ENCODE peak calls at places on chromosomes 3 and 15, in seven cellular contexts. S is lower lobe of right lung; Y is heart left ventricle; W is PC-3; K is left ventricle myocardium inferior; O is K562; G is CD8-positive, alpha-beta T cell. U is an unnamed sample. For H3K4me1, the result is how much of the 10 kb centered on the place peaks cover.

GRCh38 chr3:64827391-64827790 is 139.6 kb upstream of the ADAMTS9 start:
- DNase-seq in S (no peak), Y (no peak), W (no peak), K (no peak), O (no peak), G (no peak), U (no peak)

GRCh38 chr3:119630562-119631329 is 29.6 kb downstream of the POPDC2 start:
- DNase-seq in S (no peak), Y (no peak), W (no peak), K (no peak), O (no peak), G (no peak), U (no peak)

GRCh38 chr3:189372205-189372764 is 200.5 kb downstream of the TPRG1 start:
- DNase-seq in S (no peak), Y (no peak), W (no peak), K (no peak), O (no peak), G (no peak), U (no peak)

GRCh38 chr3:154926721-154927120 is 153.4 kb upstream of the MME start:
- DNase-seq in S (no peak), Y (no peak), W (no peak), K (no peak), O (no peak), G (no peak), U (no peak)

GRCh38 chr15:35399901-35400300 is 146.1 kb downstream of the DPH6 start:
- DNase-seq in S (no peak), Y (no peak), W (no peak), K (no peak), O (no peak), G (no peak), U (no peak)

GRCh38 chr3:179811321-179812095 is 158.7 kb downstream of the USP13 start:
- DNase-seq in S (no peak), Y (peak), W (peak), K (no peak), O (peak), G (no peak), U (peak)

GRCh38 chr3:104198136-104198535 is 1168.6 kb upstream of the ALCAM start:
- DNase-seq in S (no peak), Y (no peak), W (peak), K (no peak), O (no peak), G (no peak), U (no peak)

GRCh38 chr15:69403611-69404010 is 10.5 kb upstream of the KIF23 start:
- DNase-seq in S (no peak), Y (no peak), W (peak), K (no peak), O (no peak), G (no peak), U (peak)

GRCh38 chr3:123559040-123559861 is 25.6 kb downstream of the HACD2 start:
- DNase-seq in S (no peak), Y (no peak), W (peak), K (no peak), O (peak), G (no peak), U (no peak)

GRCh38 chr3:197446713-197447455 is 108.9 kb downstream of the BDH1 start:
- DNase-seq in S (no peak), Y (no peak), W (no peak), K (no peak), O (no peak), G (no peak), U (no peak)

GRCh38 chr3:132395126-132395525 is 22.2 kb upstream of the DNAJC13 start:
- DNase-seq in S (no peak), Y (no peak), W (no peak), K (no peak), O (no peak), G (no peak), U (no peak)

GRCh38 chr3:14512944-14513332 is 27.2 kb downstream of the GRIP2 start:
- DNase-seq in S (no peak), Y (peak), W (no peak), K (no peak), O (no peak), G (no peak), U (no peak)

GRCh38 chr15:28125673-28126651 is 26.8 kb upstream of the OCA2 start:
- DNase-seq in S (no peak), Y (no peak), W (peak), K (no peak), O (peak), G (no peak), U (peak)

GRCh38 chr15:31814082-31814481 is 216.2 kb upstream of the CHRNA7 start:
- DNase-seq in S (no peak), Y (no peak), W (no peak), K (no peak), O (no peak), G (no peak), U (no peak)

GRCh38 chr3:186512570-186513302 is 31.4 kb downstream of the CRYGS start:
- DNase-seq in S (no peak), Y (no peak), W (no peak), K (no peak), O (no peak), G (no peak), U (no peak)

GRCh38 chr15:67174864-67175573 is 79.4 kb downstream of the AAGAB start:
- DNase-seq in S (no peak), Y (no peak), W (peak), K (no peak), O (no peak), G (no peak), U (no peak)

GRCh38 chr3:115996420-115997108 is 373.3 kb downstream of the GAP43 start:
- DNase-seq in S (no peak), Y (no peak), W (peak), K (no peak), O (no peak), G (no peak), U (peak)

GRCh38 chr15:56996746-56997470 is 78.5 kb downstream of the TCF12 start:
- DNase-seq in S (no peak), Y (no peak), W (no peak), K (no peak), O (no peak), G (no peak), U (no peak)

GRCh38 chr3:66211779-66212178 is 9.0 kb upstream of the SLC25A26 start:
- DNase-seq in S (no peak), Y (no peak), W (no peak), K (no peak), O (no peak), G (no peak), U (no peak)

GRCh38 chr3:17111556-17111955 is 226.8 kb downstream of the PLCL2 start:
- DNase-seq in S (no peak), Y (no peak), W (peak), K (no peak), O (no peak), G (no peak), U (no peak)

GRCh38 chr3:45816544-45816943 is 20.2 kb upstream of the SLC6A20 start:
- DNase-seq in S (no peak), Y (peak), W (peak), K (peak), O (no peak), G (no peak), U (no peak)

GRCh38 chr15:44536298-44536961 is 517 bp upstream of the EIF3J start:
- DNase-seq in S (peak), Y (peak), W (peak), K (peak), O (peak), G (no peak), U (peak)

GRCh38 chr3:184506579-184506978 is 55.0 kb upstream of the EPHB3 start:
- DNase-seq in S (no peak), Y (no peak), W (peak), K (no peak), O (no peak), G (no peak), U (no peak)

GRCh38 chr3:52707585-52707984 is 1.7 kb downstream of the SPCS1 start:
- DNase-seq in S (no peak), Y (no peak), W (no peak), K (no peak), O (no peak), G (no peak), U (no peak)

GRCh38 chr3:52704611-52705437 is 767 bp downstream of the GLT8D1 start:
- DNase-seq in S (no peak), Y (peak), W (peak), K (no peak), O (no peak), G (peak), U (no peak)

GRCh38 chr3:52705688-52706686 is at the start of the genes GLT8D1 and SPCS1:
- DNase-seq in S (peak), Y (peak), W (peak), K (peak), O (peak), G (peak), U (peak)

GRCh38 chr3:52705438-52705687 is 228 bp downstream of the GLT8D1 start:
- DNase-seq in S (no peak), Y (no peak), W (no peak), K (no peak), O (no peak), G (no peak), U (no peak)

GRCh38 chr3:52703356-52703755 is 2.2 kb downstream of the GLT8D1 start:
- DNase-seq in S (no peak), Y (no peak), W (no peak), K (no peak), O (no peak), G (no peak), U (no peak)
- H3K4me3 ChIP-seq in S (no peak), Y (no peak), W (no peak), K (no peak), O (no peak), G (no peak), U (no peak)

GRCh38 chr3:51703026-51703775 is 3.7 kb upstream of the GRM2 start:
- DNase-seq in S (peak), Y (no peak), W (no peak), K (no peak), O (no peak), G (peak), U (no peak)

GRCh38 chr3:51703776-51704510 is 2.9 kb upstream of the GRM2 start:
- DNase-seq in S (peak), Y (no peak), W (no peak), K (peak), O (no peak), G (peak), U (no peak)

GRCh38 chr3:51706021-51706485 is 815 bp upstream of the GRM2 start:
- DNase-seq in S (peak), Y (no peak), W (no peak), K (peak), O (no peak), G (no peak), U (no peak)

GRCh38 chr3:51705276-51706020 is 1.4 kb upstream of the GRM2 start:
- DNase-seq in S (peak), Y (no peak), W (no peak), K (peak), O (no peak), G (peak), U (no peak)

GRCh38 chr3:51704511-51704950 is 2.3 kb upstream of the GRM2 start:
- DNase-seq in S (peak), Y (no peak), W (no peak), K (peak), O (no peak), G (peak), U (no peak)
- H3K27ac ChIP-seq in S (no peak), Y (no peak), W (no peak), K (no peak), O (no peak), G (no peak), U (no peak)

GRCh38 chr15:90033448-90033847 is 32.3 kb downstream of the ZNF710 start:
- DNase-seq in S (no peak), Y (no peak), W (no peak), K (no peak), O (no peak), G (no peak), U (no peak)
- H3K4me1 ChIP-seq in S (half or more), Y (half or more), W (under half), K (half or more), O (under half), G (half or more), U (under half)

GRCh38 chr3:75610773-75611172 is 53.4 kb upstream of the FRG2C start:
- DNase-seq in S (no peak), Y (no peak), W (no peak), K (no peak), O (no peak), G (no peak), U (no peak)
- H3K4me3 ChIP-seq in S (no peak), Y (no peak), W (no peak), K (no peak), O (no peak), G (no peak), U (no peak)

U was measured in SJSA1.